ENCODE peak calls at places on chromosomes 1 and 21, in six cellular contexts. O, S, J, Z, K and P are unnamed samples.

GRCh38 chr1:53739109-53739681 is at the start of gene GLIS1:
- DNase-seq in Z (peak; percentile 77), J (peak; percentile 67), K (peak; percentile 17), O (peak; percentile 36), S (peak; percentile 93), P (peak; percentile 80)

GRCh38 chr1:89065077-89065868 is at the start of gene GBP1:
- DNase-seq in J (peak; percentile 38), Z (no peak), S (no peak), O (no peak), K (no peak), P (no peak)

GRCh38 chr1:64440423-64440822 is 29.5 kb upstream of the CACHD1 start:
- DNase-seq in K (no peak), O (no peak), Z (no peak), S (no peak), J (no peak), P (peak; percentile 11)

GRCh38 chr21:17527711-17528110 is 14.9 kb downstream of the CXADR start:
- DNase-seq in Z (no peak), K (no peak), S (no peak), J (no peak), O (no peak), P (no peak)

GRCh38 chr1:164754088-164754600 is 195.2 kb downstream of the PBX1 start:
- DNase-seq in S (no peak), K (peak; percentile 41), Z (no peak), O (no peak), J (peak; percentile 39), P (peak; percentile 37)

GRCh38 chr1:3908886-3909517 is 8.9 kb upstream of the C1orf174 start:
- DNase-seq in O (no peak), S (no peak), Z (no peak), J (no peak), K (no peak), P (no peak)

GRCh38 chr1:227532019-227532619 is 31.2 kb upstream of the ZNF678 start:
- DNase-seq in J (no peak), Z (no peak), O (no peak), K (no peak), S (no peak), P (no peak)

GRCh38 chr1:54413295-54413694 is 7.1 kb upstream of the SSBP3 start:
- DNase-seq in Z (peak; percentile 32), K (no peak), O (no peak), J (no peak), S (no peak), P (peak; percentile 68)

GRCh38 chr1:201570886-201571624 is 32.1 kb downstream of the NAV1 start:
- DNase-seq in O (no peak), K (no peak), Z (no peak), J (no peak), S (no peak), P (peak; percentile 28)

GRCh38 chr1:117059334-117059677 is 820 bp upstream of the TTF2 start:
- DNase-seq in K (peak; percentile 9), O (no peak), J (peak; percentile 32), S (no peak), Z (peak; percentile 76), P (no peak)

GRCh38 chr1:109623601-109624161 is 4.0 kb downstream of the AMPD2 start:
- DNase-seq in O (no peak), K (no peak), S (no peak), Z (no peak), J (no peak), P (no peak)

GRCh38 chr1:39842030-39842678 is 41.1 kb downstream of the TRIT1 start:
- DNase-seq in J (no peak), Z (no peak), O (no peak), S (no peak), K (no peak), P (no peak)

GRCh38 chr1:46991083-46991923 is 32.2 kb upstream of the CYP4X1 start:
- DNase-seq in J (no peak), O (no peak), S (peak; percentile 79), Z (no peak), K (no peak), P (no peak)

GRCh38 chr1:18118078-18118477 is 10.5 kb downstream of the IGSF21 start:
- DNase-seq in O (no peak), J (no peak), S (no peak), K (no peak), Z (no peak), P (no peak)

GRCh38 chr1:160579216-160579701 is at the start of gene CD84:
- DNase-seq in Z (no peak), J (no peak), S (no peak), K (no peak), O (no peak), P (no peak)

GRCh38 chr1:34985063-34985770 is at the start of gene TMEM35B:
- DNase-seq in K (peak; percentile 13), S (peak; percentile 63), O (peak; percentile 41), Z (peak; percentile 67), J (peak; percentile 49), P (peak; percentile 79)

GRCh38 chr1:115838805-115839705 is 1.9 kb downstream of the NHLH2 start:
- DNase-seq in J (peak; percentile 64), Z (peak; percentile 31), K (no peak), S (peak; percentile 78), O (no peak), P (no peak)

GRCh38 chr1:198678901-198679329 is 40.1 kb downstream of the PTPRC start:
- DNase-seq in O (no peak), K (no peak), S (no peak), Z (no peak), J (no peak), P (no peak)

GRCh38 chr1:191839891-191840290 is 318.4 kb upstream of the RGS18 start:
- DNase-seq in Z (no peak), S (no peak), K (no peak), J (no peak), O (no peak), P (no peak)

GRCh38 chr1:239909894-239910293 is 181.8 kb upstream of the FMN2 start:
- DNase-seq in O (no peak), S (no peak), J (no peak), K (peak; percentile 45), Z (no peak), P (no peak)

GRCh38 chr1:23817633-23818032 is 7.6 kb downstream of the HMGCL start:
- DNase-seq in S (no peak), J (no peak), Z (no peak), K (no peak), O (no peak), P (no peak)

GRCh38 chr1:164452549-164452948 is 106.4 kb upstream of the PBX1 start:
- DNase-seq in O (no peak), S (no peak), J (no peak), Z (no peak), K (no peak), P (no peak)

GRCh38 chr1:177385760-177386698 is 215.3 kb downstream of the BRINP2 start:
- DNase-seq in J (no peak), O (no peak), S (peak; percentile 59), Z (no peak), K (no peak), P (no peak)

GRCh38 chr1:31598980-31599379 is 18.5 kb upstream of the HCRTR1 start:
- DNase-seq in Z (no peak), O (no peak), S (no peak), K (no peak), J (no peak), P (no peak)

GRCh38 chr1:101278845-101279244 is 42.0 kb downstream of the S1PR1 start:
- DNase-seq in O (no peak), J (no peak), K (no peak), Z (no peak), S (no peak), P (no peak)

GRCh38 chr1:116777831-116778830 is 23.9 kb downstream of the CD2 start:
- DNase-seq in Z (no peak), O (no peak), J (no peak), K (no peak), S (no peak), P (no peak)

GRCh38 chr1:119915517-119915916 is 19.2 kb upstream of the ADAM30 start:
- DNase-seq in Z (no peak), O (no peak), S (no peak), J (no peak), K (no peak), P (no peak)

GRCh38 chr1:181501612-181502011 is 18.3 kb downstream of the CACNA1E start:
- DNase-seq in O (no peak), Z (no peak), J (no peak), K (no peak), S (no peak), P (no peak)

GRCh38 chr1:64505232-64505943 is 35.5 kb downstream of the CACHD1 start:
- DNase-seq in J (no peak), O (no peak), Z (peak; percentile 61), K (peak; percentile 4), S (peak; percentile 93), P (peak; percentile 23)

GRCh38 chr1:94280541-94280940 is 43.2 kb upstream of the ARHGAP29 start:
- DNase-seq in S (no peak), K (no peak), O (no peak), J (no peak), Z (no peak), P (no peak)

GRCh38 chr1:34924759-34925555 is 4.5 kb downstream of the DLGAP3 start:
- DNase-seq in O (peak; percentile 24), Z (peak; percentile 46), K (no peak), S (peak; percentile 71), J (peak; percentile 25), P (peak; percentile 79)

GRCh38 chr1:165439287-165439686 is 5.6 kb downstream of the RXRG start:
- DNase-seq in Z (no peak), S (peak; percentile 33), O (no peak), J (no peak), K (no peak), P (no peak)

GRCh38 chr1:30668546-30669327 is 54.6 kb downstream of the MATN1 start:
- DNase-seq in K (no peak), S (no peak), J (no peak), O (no peak), Z (no peak), P (no peak)

GRCh38 chr1:36204347-36204909 is 19.8 kb upstream of the THRAP3 start:
- DNase-seq in K (peak; percentile 66), Z (peak; percentile 51), J (peak; percentile 59), S (no peak), O (no peak), P (peak; percentile 51)
- H3K27ac ChIP-seq in K (peak overlapping the region; percentile 93), Z (peak overlapping the region; percentile 73), J (peak overlapping the region; percentile 72), S (no peak overlapping the region), O (peak overlapping the region; percentile 86), P (peak overlapping the region; percentile 84)

GRCh38 chr21:33642896-33643657 is 776 bp downstream of the ITSN1 start:
- DNase-seq in J (peak; percentile 10), K (no peak), O (no peak), S (peak; percentile 59), Z (peak; percentile 31), P (peak; percentile 17)
- H3K4me1 ChIP-seq in J (no peaks in the 10 kb centered on the region), K (peaks cover 23% of the 10 kb centered on the region), O (peaks cover 31% of the 10 kb centered on the region), S (no peaks in the 10 kb centered on the region), Z (peaks cover 56% of the 10 kb centered on the region), P (peaks cover 22% of the 10 kb centered on the region)

GRCh38 chr1:33271666-33272505 is 15.6 kb downstream of the ZNF362 start:
- DNase-seq in K (no peak), Z (no peak), O (no peak), S (no peak), J (no peak), P (no peak)
- H3K27ac ChIP-seq in K (no peak overlapping the region), Z (no peak overlapping the region), O (peak overlapping the region; percentile 32), S (no peak overlapping the region), J (no peak overlapping the region), P (no peak overlapping the region)

DNA sequence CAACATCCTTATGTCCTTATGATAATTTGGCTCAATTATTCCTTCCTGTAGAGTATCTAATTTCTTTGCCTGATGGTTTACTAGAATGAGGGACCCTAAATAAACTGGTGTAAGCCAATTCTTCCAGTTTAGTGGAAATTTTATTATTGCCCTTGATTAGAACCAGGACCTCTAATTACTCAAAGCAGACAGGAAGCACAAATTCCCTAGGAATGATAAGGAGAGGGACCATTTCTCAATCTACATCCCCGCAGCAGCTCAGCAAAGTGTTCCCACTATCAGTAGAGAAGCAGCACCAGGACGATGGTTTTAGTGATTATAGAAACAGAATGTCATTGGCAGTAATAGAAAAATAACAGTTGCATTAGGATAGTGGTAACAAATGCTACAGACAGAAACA is 97.1 kb downstream of the PLPPR4 start:
- DNase-seq in K (no peak), Z (no peak), S (no peak), J (no peak), O (no peak), P (no peak)
- H3K4me1 ChIP-seq in K (no peaks in the 10 kb centered on the region), Z (no peaks in the 10 kb centered on the region), S (no peaks in the 10 kb centered on the region), J (no peaks in the 10 kb centered on the region), O (no peaks in the 10 kb centered on the region), P (no peaks in the 10 kb centered on the region)